ENCODE peak calls at places on chromosomes 7 and 10, in seven cellular contexts. A is HepG2; I is pancreas; V is CD4-positive, CD25-positive, alpha-beta regulatory T cell; Q is breast epithelium; T is CD4-positive, alpha-beta T cell; H is esophagus squamous epithelium. N is an unnamed sample. For H3K9me3, the result is how much of the 10 kb centered on the place peaks cover.

GRCh38 chr10:129659881-129660280 is 192.8 kb downstream of the MGMT start:
- DNase-seq in A (no peak), I (no peak), V (no peak), Q (no peak), T (no peak), H (no peak), N (no peak)

GRCh38 chr10:107415446-107415845 is 250.9 kb upstream of the SORCS1 start:
- DNase-seq in A (no peak), I (no peak), V (no peak), Q (no peak), T (no peak), H (no peak), N (no peak)

GRCh38 chr7:33091111-33091531 is 18.1 kb downstream of the RP9 start:
- DNase-seq in A (no peak), I (no peak), V (no peak), Q (no peak), T (no peak), H (no peak), N (no peak)

GRCh38 chr7:119196183-119196582 is 971.7 kb downstream of the ANKRD7 start:
- DNase-seq in A (no peak), I (no peak), V (no peak), Q (no peak), T (no peak), H (no peak), N (no peak)

GRCh38 chr7:87328281-87328680 is 17.2 kb upstream of the CROT start:
- DNase-seq in A (no peak), I (no peak), V (no peak), Q (no peak), T (no peak), H (no peak), N (no peak)

GRCh38 chr10:373516-374309 is 238.5 kb downstream of the ZMYND11 start:
- DNase-seq in A (peak), I (no peak), V (no peak), Q (peak), T (no peak), H (no peak), N (no peak)

GRCh38 chr7:124072603-124073324 is 39.9 kb upstream of the TMEM229A start:
- DNase-seq in A (peak), I (no peak), V (no peak), Q (no peak), T (no peak), H (no peak), N (no peak)

GRCh38 chr10:125757742-125758141 is 17.9 kb downstream of the MMP21 start:
- DNase-seq in A (no peak), I (no peak), V (no peak), Q (no peak), T (no peak), H (no peak), N (no peak)

GRCh38 chr10:72087969-72088878 is at the start of gene SPOCK2:
- DNase-seq in A (no peak), I (no peak), V (peak), Q (no peak), T (peak), H (no peak), N (peak)

GRCh38 chr7:18498327-18498726 is 2.8 kb downstream of the HDAC9 start:
- DNase-seq in A (no peak), I (no peak), V (no peak), Q (no peak), T (no peak), H (no peak), N (no peak)

GRCh38 chr10:58775960-58776574 is 263.4 kb downstream of the BICC1 start:
- DNase-seq in A (no peak), I (no peak), V (no peak), Q (no peak), T (no peak), H (no peak), N (no peak)

GRCh38 chr10:18418579-18419210 is 232.7 kb downstream of the NSUN6 start:
- DNase-seq in A (no peak), I (no peak), V (no peak), Q (no peak), T (no peak), H (no peak), N (no peak)

GRCh38 chr10:47062801-47063200 is 151.6 kb downstream of the PTPN20 start:
- DNase-seq in A (no peak), I (no peak), V (no peak), Q (no peak), T (no peak), H (no peak), N (no peak)

GRCh38 chr10:104334965-104335650 is 3.2 kb downstream of the ITPRIP start:
- DNase-seq in A (no peak), I (no peak), V (no peak), Q (no peak), T (no peak), H (no peak), N (no peak)

GRCh38 chr10:14519785-14520184 is 189.1 kb upstream of the FRMD4A start:
- DNase-seq in A (no peak), I (no peak), V (no peak), Q (no peak), T (no peak), H (no peak), N (no peak)

GRCh38 chr7:131889572-131890150 is 333.2 kb upstream of the PODXL start:
- DNase-seq in A (no peak), I (no peak), V (no peak), Q (no peak), T (no peak), H (no peak), N (no peak)

DNA sequence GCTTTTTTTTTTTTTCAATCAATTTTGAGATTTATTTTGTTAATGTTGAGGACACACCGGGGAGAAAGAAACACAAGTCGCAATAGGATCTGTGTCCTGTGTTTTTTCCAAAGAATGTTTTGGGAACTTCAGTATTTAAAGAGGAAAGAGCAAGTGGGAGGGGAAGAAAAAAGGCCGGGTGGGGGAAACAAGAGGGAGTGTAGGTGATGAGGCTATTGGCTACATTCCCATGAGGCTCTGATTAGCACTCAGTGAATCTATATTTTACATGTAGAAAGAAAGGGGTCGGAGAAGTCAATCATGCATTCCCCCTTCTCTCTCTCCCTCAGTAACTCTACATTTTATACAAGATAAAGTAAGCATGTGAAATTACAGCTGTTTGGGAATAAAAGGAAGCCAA is 4.1 kb downstream of the ZNF680 start:
- DNase-seq in A (no peak), I (no peak), V (no peak), Q (no peak), T (no peak), H (no peak), N (no peak)
- H3K9me3 ChIP-seq in A (under half), I (under half), V (under half), Q (under half), T (under half), H (under half), N (under half)

GRCh38 chr7:158019726-158020705 is 567.6 kb downstream of the PTPRN2 start:
- DNase-seq in A (no peak), I (no peak), V (no peak), Q (no peak), T (no peak), H (no peak), N (no peak)

GRCh38 chr7:158017226-158018060 is 570.2 kb downstream of the PTPRN2 start:
- DNase-seq in A (no peak), I (no peak), V (no peak), Q (no peak), T (no peak), H (no peak), N (no peak)

GRCh38 chr7:158018971-158019645 is 568.5 kb downstream of the PTPRN2 start:
- DNase-seq in A (no peak), I (no peak), V (no peak), Q (no peak), T (no peak), H (no peak), N (no peak)

GRCh38 chr7:158016171-158017087 is 571.2 kb downstream of the PTPRN2 start:
- DNase-seq in A (no peak), I (peak), V (no peak), Q (no peak), T (no peak), H (no peak), N (no peak)

DNA sequence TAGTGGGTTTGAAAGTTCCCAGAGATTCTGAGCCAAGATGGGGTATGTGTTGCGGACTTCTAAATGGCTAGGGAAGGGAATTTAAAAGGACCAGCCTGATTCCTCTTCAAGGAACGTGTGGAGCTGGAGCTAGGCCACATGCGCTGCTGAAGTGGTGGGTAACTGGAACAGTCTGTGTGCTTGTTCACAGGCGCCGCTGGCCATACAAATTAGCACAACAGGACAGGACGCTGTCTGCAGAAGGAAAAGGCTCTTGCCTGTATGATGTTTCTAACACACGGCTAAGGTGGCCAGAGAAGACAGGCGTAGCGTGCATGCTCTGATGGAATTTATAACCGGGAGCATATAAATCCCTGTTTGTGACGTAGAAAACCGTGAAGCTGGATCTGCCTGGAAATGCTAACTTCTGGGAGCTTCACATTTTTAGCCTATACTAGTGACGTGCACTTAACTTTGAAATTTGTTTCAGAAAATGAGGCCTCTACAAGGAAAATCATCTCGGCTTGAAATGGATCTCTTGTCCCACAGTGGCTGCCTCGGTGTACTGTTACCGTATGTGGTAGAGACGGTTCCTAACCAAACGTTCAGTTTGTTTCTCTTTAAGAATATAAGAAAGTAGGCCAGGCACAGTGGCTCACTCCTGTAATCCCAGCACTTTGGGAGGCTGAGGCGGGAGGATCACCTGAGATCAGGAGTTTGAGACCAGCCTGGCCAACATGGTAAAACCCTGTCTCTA is 569.4 kb downstream of the PTPRN2 start:
- DNase-seq in A (no peak), I (no peak), V (no peak), Q (no peak), T (no peak), H (no peak), N (no peak)
- H3K9me3 ChIP-seq in A (under half), I (under half), V (under half), Q (under half), T (under half), H (under half), N (under half)

GRCh38 chr7:45890902-45891461 is 2.7 kb downstream of the IGFBP1 start:
- DNase-seq in A (peak), I (no peak), V (no peak), Q (no peak), T (no peak), H (no peak), N (no peak)
- H3K9me3 ChIP-seq in A (under half), I (under half), V (under half), Q (under half), T (under half), H (under half), N (under half)

DNA sequence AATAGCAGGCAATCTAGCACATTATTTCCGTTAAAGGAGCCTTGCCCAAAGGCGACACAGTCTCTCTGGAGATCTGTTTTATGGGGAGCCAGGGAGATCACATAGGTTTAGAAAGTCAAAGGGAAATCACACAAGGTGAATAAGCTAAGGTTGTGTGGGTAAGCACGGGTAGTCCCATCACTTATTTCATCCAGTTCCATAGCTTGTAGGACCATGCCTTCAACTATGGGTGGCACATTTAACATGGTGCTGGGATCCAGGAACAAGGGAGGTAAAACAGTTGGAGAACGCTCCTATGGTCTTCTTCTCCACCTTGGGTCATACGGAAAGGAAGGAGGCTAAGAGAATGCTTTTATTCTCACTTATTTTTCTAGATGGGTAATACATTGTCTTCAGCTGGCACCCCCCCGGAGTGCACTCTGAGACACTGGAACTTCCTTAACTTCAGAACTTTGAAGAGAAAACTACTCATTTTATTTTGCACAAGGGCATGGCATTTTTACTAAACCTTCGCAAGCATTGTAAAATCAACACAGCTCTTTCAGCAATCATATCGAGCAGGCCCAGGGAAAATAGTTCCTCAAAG is 435.4 kb downstream of the KIF20B start:
- DNase-seq in A (no peak), I (no peak), V (no peak), Q (no peak), T (no peak), H (no peak), N (no peak)
- H3K9me3 ChIP-seq in A (half or more), I (under half), V (under half), Q (under half), T (under half), H (under half), N (under half)

GRCh38 chr10:37737336-37737735 is 120.1 kb downstream of the ZNF248 start:
- DNase-seq in A (no peak), I (no peak), V (no peak), Q (no peak), T (no peak), H (no peak), N (no peak)
- H3K9me3 ChIP-seq in A (under half), I (under half), V (under half), Q (under half), T (under half), H (under half), N (under half)

DNA sequence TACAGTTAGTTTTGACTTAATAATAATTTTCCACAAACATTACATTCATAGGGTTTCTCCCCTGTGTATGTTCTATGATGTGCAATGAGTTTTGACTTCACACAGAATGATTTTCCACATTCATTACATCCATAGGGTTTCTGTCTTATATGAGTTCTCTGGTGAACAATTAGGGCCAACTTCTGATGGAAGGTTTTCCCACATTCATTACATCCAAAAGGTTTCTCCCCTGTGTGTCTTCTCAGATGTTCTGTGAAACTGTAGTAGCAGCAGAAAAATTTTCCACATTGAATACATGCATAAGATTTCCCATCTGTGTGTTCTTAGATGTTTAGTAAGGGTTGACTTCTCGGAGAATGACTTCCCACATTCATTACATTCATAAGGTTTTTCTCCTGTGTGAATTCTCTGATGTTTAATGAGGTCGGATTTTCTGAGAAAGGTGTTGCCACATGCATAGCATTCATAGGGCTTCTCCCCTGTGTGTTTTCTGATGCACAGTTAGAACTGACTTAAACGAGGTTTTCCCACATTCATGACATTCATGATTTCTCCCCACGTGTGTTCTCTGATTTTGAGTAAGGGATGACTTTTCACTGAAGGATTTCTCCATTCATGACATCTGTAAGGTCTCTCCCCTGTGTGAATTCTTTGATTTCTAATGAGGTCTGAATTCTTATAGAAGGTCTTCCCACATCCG is 118.5 kb downstream of the ZNF33B start:
- DNase-seq in A (no peak), I (no peak), V (no peak), Q (no peak), T (no peak), H (no peak), N (no peak)
- H3K9me3 ChIP-seq in A (under half), I (under half), V (half or more), Q (half or more), T (half or more), H (under half), N (under half)

DNA sequence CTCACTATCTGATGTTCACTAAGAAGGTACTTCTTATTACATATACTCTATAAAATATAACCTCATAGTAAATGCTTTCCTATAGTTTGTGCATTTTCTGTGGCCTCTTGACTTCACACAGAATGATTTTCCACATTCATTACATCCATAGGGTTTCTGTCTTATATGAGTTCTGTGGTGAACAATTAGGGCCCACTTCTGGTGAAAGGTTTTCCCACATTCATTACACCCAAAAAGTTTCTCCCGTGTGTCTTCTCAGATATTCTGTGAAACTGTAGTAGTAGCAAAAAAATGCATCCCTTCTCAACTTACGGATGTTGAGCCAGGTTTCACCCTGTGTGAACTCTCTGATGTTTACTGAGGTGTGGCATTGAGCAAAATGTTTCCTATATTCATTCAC is 119.3 kb downstream of the ZNF33B start:
- DNase-seq in A (no peak), I (no peak), V (no peak), Q (no peak), T (no peak), H (no peak), N (no peak)
- H3K9me3 ChIP-seq in A (under half), I (under half), V (half or more), Q (half or more), T (half or more), H (under half), N (under half)

GRCh38 chr7:56474271-56474670 is 358.1 kb upstream of the NUPR2 start:
- DNase-seq in A (no peak), I (no peak), V (no peak), Q (no peak), T (no peak), H (no peak), N (no peak)
- H3K9me3 ChIP-seq in A (half or more), I (under half), V (under half), Q (half or more), T (half or more), H (under half), N (under half)

GRCh38 chr10:5159126-5159525 is 25.8 kb downstream of the AKR1C8 start:
- DNase-seq in A (no peak), I (no peak), V (no peak), Q (no peak), T (no peak), H (no peak), N (no peak)
- H3K9me3 ChIP-seq in A (under half), I (under half), V (under half), Q (under half), T (under half), H (under half), N (under half)

GRCh38 chr10:130662775-130663174 is 526.6 kb downstream of the GLRX3 start:
- DNase-seq in A (no peak), I (no peak), V (no peak), Q (no peak), T (no peak), H (no peak), N (no peak)
- H3K9me3 ChIP-seq in A (under half), I (under half), V (under half), Q (under half), T (under half), H (under half), N (under half)